ENCODE peak calls at places on chromosomes 7 and 10, in six cellular contexts. One of them, this sample, is unnamed. For H3K4me1, the result is how much of the 10 kb centered on the place peaks cover.

GRCh38 chr7:124058515-124058914 is 25.6 kb upstream of the TMEM229A start:
- DNase-seq in mesendoderm: no peak
- DNase-seq in CD8-positive, alpha-beta T cell: no peak
- DNase-seq in IMR-90: no peak
- DNase-seq in psoas muscle: no peak
- DNase-seq in stomach: no peak
- DNase-seq in this sample: no peak

GRCh38 chr10:12726971-12727831 is 274.3 kb downstream of the CCDC3 start:
- DNase-seq in stomach: no peak
- DNase-seq in CD8-positive, alpha-beta T cell: no peak
- DNase-seq in psoas muscle: no peak
- DNase-seq in mesendoderm: no peak
- DNase-seq in IMR-90: no peak
- DNase-seq in this sample: no peak

GRCh38 chr10:118792501-118792900 is 37.7 kb upstream of the CACUL1 start:
- DNase-seq in IMR-90: no peak
- DNase-seq in mesendoderm: no peak
- DNase-seq in CD8-positive, alpha-beta T cell: no peak
- DNase-seq in psoas muscle: no peak
- DNase-seq in stomach: no peak
- DNase-seq in this sample: no peak

GRCh38 chr7:35374858-35375257 is 121.0 kb upstream of the TBX20 start:
- DNase-seq in IMR-90: no peak
- DNase-seq in stomach: no peak
- DNase-seq in psoas muscle: no peak
- DNase-seq in CD8-positive, alpha-beta T cell: no peak
- DNase-seq in mesendoderm: peak
- DNase-seq in this sample: no peak

GRCh38 chr7:100827330-100828226 is at the start of gene EPHB4:
- DNase-seq in mesendoderm: peak
- DNase-seq in stomach: peak
- DNase-seq in psoas muscle: peak
- DNase-seq in IMR-90: peak
- DNase-seq in CD8-positive, alpha-beta T cell: no peak
- DNase-seq in this sample: no peak

GRCh38 chr10:127968659-127969058 is 61.8 kb downstream of the PTPRE start:
- DNase-seq in mesendoderm: no peak
- DNase-seq in stomach: no peak
- DNase-seq in psoas muscle: no peak
- DNase-seq in IMR-90: no peak
- DNase-seq in CD8-positive, alpha-beta T cell: no peak
- DNase-seq in this sample: no peak

GRCh38 chr7:29946428-29947186 is 43.0 kb downstream of the SCRN1 start:
- DNase-seq in psoas muscle: no peak
- DNase-seq in CD8-positive, alpha-beta T cell: no peak
- DNase-seq in mesendoderm: peak
- DNase-seq in stomach: peak
- DNase-seq in IMR-90: no peak
- DNase-seq in this sample: peak

GRCh38 chr10:35040761-35041501 is 49.2 kb downstream of the CUL2 start:
- DNase-seq in mesendoderm: peak
- DNase-seq in CD8-positive, alpha-beta T cell: no peak
- DNase-seq in stomach: no peak
- DNase-seq in psoas muscle: no peak
- DNase-seq in IMR-90: peak
- DNase-seq in this sample: no peak

DNA sequence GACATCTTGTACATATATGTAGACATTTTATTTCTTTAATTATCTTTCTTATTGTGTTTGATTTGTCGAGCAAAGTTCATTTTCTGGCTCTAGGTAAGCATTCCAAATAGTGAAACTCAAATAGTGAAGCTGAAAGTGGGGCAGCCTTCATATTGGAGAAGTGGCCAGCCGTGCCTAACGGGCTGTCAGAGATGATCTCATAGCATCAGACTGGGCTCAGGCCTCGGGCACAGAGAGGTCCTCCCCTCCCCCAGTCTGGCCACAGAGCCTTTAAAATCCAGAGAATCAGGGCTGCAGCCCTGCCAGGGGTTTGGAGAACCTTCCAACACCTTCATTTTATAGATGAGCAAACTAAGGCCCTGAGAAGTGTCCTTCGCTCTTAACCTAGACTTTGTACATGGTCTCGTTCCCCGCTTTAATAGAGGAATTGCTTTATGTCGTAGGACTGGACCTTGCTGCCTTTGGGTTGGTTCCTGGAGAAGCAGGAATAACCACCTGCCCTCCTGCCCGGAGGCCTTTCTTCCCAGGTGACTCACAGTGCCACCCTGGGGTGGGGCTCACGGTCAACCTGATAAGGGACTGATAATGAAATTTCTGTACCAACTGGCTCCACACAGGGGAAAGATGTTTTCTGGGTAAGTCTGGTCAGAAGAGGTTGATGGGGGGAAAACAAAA is 7.3 kb downstream of the TSPAN15 start:
- DNase-seq in CD8-positive, alpha-beta T cell: no peak
- DNase-seq in psoas muscle: peak
- DNase-seq in stomach: peak
- DNase-seq in IMR-90: no peak
- DNase-seq in mesendoderm: peak
- DNase-seq in this sample: no peak
- H3K27ac ChIP-seq in CD8-positive, alpha-beta T cell: no peak
- H3K27ac ChIP-seq in psoas muscle: peak
- H3K27ac ChIP-seq in stomach: peak
- H3K27ac ChIP-seq in IMR-90: no peak
- H3K27ac ChIP-seq in mesendoderm: no peak
- H3K27ac ChIP-seq in this sample: no peak

DNA sequence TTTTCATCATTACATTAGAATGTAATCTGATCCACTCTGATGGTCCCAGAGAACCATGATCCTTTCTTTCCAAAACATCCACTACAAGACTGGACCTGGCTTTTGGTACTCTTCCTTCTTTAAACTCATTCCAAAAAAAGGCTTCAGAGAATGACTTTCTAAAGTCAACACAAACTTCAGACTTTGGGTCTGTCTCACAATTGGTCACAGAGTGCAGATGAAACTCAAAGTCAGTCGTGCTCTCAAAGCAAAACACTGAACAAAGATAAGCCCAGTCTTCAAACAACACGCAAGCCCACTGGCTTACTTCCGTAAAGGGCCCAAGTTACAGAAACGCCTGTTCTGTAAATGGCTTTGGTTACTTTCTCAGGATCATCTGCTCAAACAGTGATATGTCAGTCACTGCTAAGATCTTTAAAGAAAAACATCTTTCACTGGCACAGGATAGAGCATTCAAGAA is 250.9 kb upstream of the MKLN1 start:
- DNase-seq in stomach: no peak
- DNase-seq in CD8-positive, alpha-beta T cell: no peak
- DNase-seq in IMR-90: peak
- DNase-seq in mesendoderm: no peak
- DNase-seq in psoas muscle: no peak
- DNase-seq in this sample: no peak
- H3K4me1 ChIP-seq in stomach: half or more
- H3K4me1 ChIP-seq in CD8-positive, alpha-beta T cell: half or more
- H3K4me1 ChIP-seq in IMR-90: under half
- H3K4me1 ChIP-seq in mesendoderm: under half
- H3K4me1 ChIP-seq in psoas muscle: half or more
- H3K4me1 ChIP-seq in this sample: half or more

GRCh38 chr10:33723181-33723580 is 388.7 kb upstream of the NRP1 start:
- DNase-seq in psoas muscle: no peak
- DNase-seq in CD8-positive, alpha-beta T cell: no peak
- DNase-seq in stomach: no peak
- DNase-seq in IMR-90: no peak
- DNase-seq in mesendoderm: no peak
- DNase-seq in this sample: no peak

GRCh38 chr10:33720161-33720560 is 385.7 kb upstream of the NRP1 start:
- DNase-seq in CD8-positive, alpha-beta T cell: no peak
- DNase-seq in stomach: no peak
- DNase-seq in IMR-90: no peak
- DNase-seq in psoas muscle: no peak
- DNase-seq in mesendoderm: no peak
- DNase-seq in this sample: no peak

GRCh38 chr10:33719005-33719703 is 384.7 kb upstream of the NRP1 start:
- DNase-seq in stomach: no peak
- DNase-seq in mesendoderm: no peak
- DNase-seq in psoas muscle: no peak
- DNase-seq in CD8-positive, alpha-beta T cell: no peak
- DNase-seq in IMR-90: no peak
- DNase-seq in this sample: no peak

GRCh38 chr10:33721509-33721908 is 387.0 kb upstream of the NRP1 start:
- DNase-seq in mesendoderm: no peak
- DNase-seq in IMR-90: no peak
- DNase-seq in CD8-positive, alpha-beta T cell: no peak
- DNase-seq in stomach: no peak
- DNase-seq in psoas muscle: no peak
- DNase-seq in this sample: no peak

DNA sequence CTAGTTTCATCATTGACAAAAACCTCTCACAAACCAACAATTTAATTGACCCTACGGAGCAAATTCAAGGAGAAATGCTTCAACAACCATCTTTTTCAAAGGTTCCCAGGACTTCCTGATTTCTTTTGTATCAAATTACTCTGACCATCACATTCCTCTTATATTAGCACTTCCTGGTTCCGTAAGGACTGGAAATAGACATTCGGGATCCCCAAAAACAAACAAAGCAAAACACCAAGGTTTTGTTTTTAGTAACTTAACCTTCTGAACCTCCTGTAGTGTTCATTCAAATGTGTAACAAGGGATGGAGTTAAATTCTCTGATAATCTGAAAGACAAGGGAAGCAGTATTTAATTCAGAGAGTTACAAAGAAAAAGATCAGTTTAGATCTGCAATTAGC is 387.6 kb upstream of the NRP1 start:
- DNase-seq in CD8-positive, alpha-beta T cell: no peak
- DNase-seq in stomach: no peak
- DNase-seq in mesendoderm: no peak
- DNase-seq in psoas muscle: no peak
- DNase-seq in IMR-90: peak
- DNase-seq in this sample: no peak
- H3K27ac ChIP-seq in CD8-positive, alpha-beta T cell: no peak
- H3K27ac ChIP-seq in stomach: no peak
- H3K27ac ChIP-seq in mesendoderm: no peak
- H3K27ac ChIP-seq in psoas muscle: no peak
- H3K27ac ChIP-seq in IMR-90: no peak
- H3K27ac ChIP-seq in this sample: no peak

DNA sequence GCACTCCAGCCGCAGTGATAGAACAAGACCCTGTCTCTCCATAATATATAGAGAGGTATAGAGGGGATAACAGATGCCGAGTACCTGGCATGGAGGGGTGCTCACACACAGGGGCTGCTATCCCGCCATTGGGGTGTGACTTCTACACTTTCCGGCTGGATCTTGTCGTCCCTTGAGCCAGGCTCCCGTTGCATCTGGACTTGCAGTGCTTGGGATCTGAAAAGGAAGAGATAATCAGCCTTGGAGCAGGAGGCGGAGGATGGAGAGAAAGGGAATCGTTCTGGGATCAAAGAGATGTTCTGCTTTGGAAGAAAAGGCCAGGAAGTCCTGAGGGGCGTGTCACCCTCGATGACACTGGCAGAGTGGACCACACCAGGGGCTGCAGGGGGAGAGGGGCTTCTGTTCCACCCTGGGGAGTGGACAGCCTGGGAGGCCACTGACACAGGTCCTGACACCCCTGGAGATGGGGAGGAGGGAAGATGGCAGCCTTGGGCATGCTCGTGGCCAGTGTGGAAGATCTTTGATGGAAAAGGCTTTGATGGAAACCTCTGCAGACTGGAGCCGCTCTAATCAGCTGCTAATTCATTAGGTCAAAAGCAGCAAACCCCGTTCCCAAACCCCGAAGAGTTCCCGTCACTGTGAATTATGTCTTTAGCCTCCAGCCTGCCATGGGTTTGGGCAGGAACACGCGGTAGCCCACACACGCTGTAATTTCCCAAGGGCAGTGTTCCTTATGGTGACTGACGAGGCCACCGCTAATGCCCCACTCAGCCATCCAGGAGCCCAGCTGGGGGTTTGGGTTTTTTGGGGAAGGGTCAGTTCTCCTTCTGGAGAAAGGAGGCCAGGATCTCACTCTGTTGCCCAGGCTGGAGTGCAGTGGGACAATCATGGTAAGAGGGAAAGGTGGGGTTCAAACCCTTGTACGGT is 85.0 kb downstream of the CARD11 start:
- DNase-seq in stomach: no peak
- DNase-seq in CD8-positive, alpha-beta T cell: no peak
- DNase-seq in mesendoderm: no peak
- DNase-seq in psoas muscle: no peak
- DNase-seq in IMR-90: no peak
- DNase-seq in this sample: no peak
- H3K4me1 ChIP-seq in stomach: under half
- H3K4me1 ChIP-seq in CD8-positive, alpha-beta T cell: under half
- H3K4me1 ChIP-seq in mesendoderm: under half
- H3K4me1 ChIP-seq in psoas muscle: under half
- H3K4me1 ChIP-seq in IMR-90: under half
- H3K4me1 ChIP-seq in this sample: under half

GRCh38 chr10:77640167-77640566 is 2.6 kb upstream of the KCNMA1 start:
- DNase-seq in stomach: no peak
- DNase-seq in CD8-positive, alpha-beta T cell: no peak
- DNase-seq in psoas muscle: no peak
- DNase-seq in IMR-90: no peak
- DNase-seq in mesendoderm: no peak
- DNase-seq in this sample: no peak
- H3K27ac ChIP-seq in stomach: no peak
- H3K27ac ChIP-seq in CD8-positive, alpha-beta T cell: no peak
- H3K27ac ChIP-seq in psoas muscle: no peak
- H3K27ac ChIP-seq in IMR-90: no peak
- H3K27ac ChIP-seq in mesendoderm: no peak
- H3K27ac ChIP-seq in this sample: no peak